ENCODE peak calls at places on chromosomes 1 and 21, in four cellular contexts. G is WTC11, L is SK-N-SH, U is H1. X is an unnamed sample.
A peak's percentile ranks its signal among the peaks of the same experiment; 100 is the strongest.

GRCh38 chr1:15174615-15174983 is 21.1 kb downstream of the TMEM51 start:
- DNase-seq in U (no peak), L (no peak), G (no peak), X (no peak)

GRCh38 chr1:188888387-188888786 is 1589.3 kb downstream of the BRINP3 start:
- DNase-seq in U (no peak), G (no peak), L (no peak), X (no peak)

GRCh38 chr1:30242178-30242577 is 481.2 kb downstream of the MATN1 start:
- DNase-seq in L (no peak), G (no peak), U (no peak), X (no peak)

GRCh38 chr1:237542525-237543418 is 347.9 kb downstream of the ZP4 start:
- DNase-seq in G (no peak), L (no peak), U (no peak), X (no peak)

GRCh38 chr21:43908167-43908566 is 43.1 kb downstream of the AGPAT3 start:
- DNase-seq in L (no peak), U (no peak), G (no peak), X (no peak)

GRCh38 chr1:16612332-16613172 is 812 bp downstream of the NBPF1 start:
- DNase-seq in G (peak; percentile 65), U (peak; percentile 95), L (peak; percentile 70), X (peak; percentile 88)

GRCh38 chr1:52072291-52072690 is 16.2 kb downstream of the BTF3L4 start:
- DNase-seq in L (no peak), G (no peak), U (no peak), X (no peak)

GRCh38 chr1:55848906-55849305 is 633.7 kb upstream of the USP24 start:
- DNase-seq in L (no peak), G (peak; percentile 48), U (no peak), X (no peak)

GRCh38 chr1:27542463-27543273 is 52.7 kb upstream of the WASF2 start:
- DNase-seq in L (no peak), U (no peak), G (no peak), X (peak; percentile 99)

GRCh38 chr1:17866451-17867029 is 111.4 kb downstream of the ACTL8 start:
- DNase-seq in U (no peak), G (no peak), L (no peak), X (no peak)

GRCh38 chr1:63486679-63487078 is 36.3 kb downstream of the ITGB3BP start:
- DNase-seq in G (no peak), U (no peak), L (peak; percentile 10), X (no peak)

GRCh38 chr1:155127105-155127671 is 488 bp upstream of the EFNA1 start:
- DNase-seq in L (peak; percentile 77), G (peak; percentile 39), U (peak; percentile 63), X (peak; percentile 41)

GRCh38 chr1:160646192-160646591 is 652 bp downstream of the SLAMF1 start:
- DNase-seq in G (no peak), U (no peak), L (no peak), X (no peak)

GRCh38 chr1:74771913-74772515 is 39.1 kb downstream of the TYW3 start:
- DNase-seq in L (peak; percentile 7), U (no peak), G (no peak), X (peak; percentile 26)

GRCh38 chr1:145720878-145721671 is 1.8 kb downstream of the CD160 start:
- DNase-seq in U (peak; percentile 95), G (peak; percentile 88), L (peak; percentile 88), X (peak; percentile 75)

GRCh38 chr1:217661407-217661806 is 30.3 kb downstream of the SPATA17 start:
- DNase-seq in L (no peak), G (no peak), U (no peak), X (no peak)

GRCh38 chr21:28632718-28633408 is 359.8 kb downstream of the LTN1 start:
- DNase-seq in G (no peak), U (no peak), L (no peak), X (no peak)

GRCh38 chr1:45033356-45033755 is 21.3 kb downstream of the UROD start:
- DNase-seq in G (no peak), U (no peak), L (no peak), X (no peak)

GRCh38 chr1:244761279-244761678 is 74.2 kb upstream of the COX20 start:
- DNase-seq in L (peak; percentile 70), G (peak; percentile 32), U (no peak), X (no peak)

GRCh38 chr1:202656951-202657646 is 53.2 kb downstream of the SYT2 start:
- DNase-seq in L (no peak), U (peak; percentile 86), G (peak; percentile 85), X (peak; percentile 80)

GRCh38 chr1:6260961-6261614 is at the start of gene GPR153:
- DNase-seq in L (peak; percentile 90), U (peak; percentile 73), G (no peak), X (peak; percentile 96)

GRCh38 chr1:70499695-70500094 is 88.6 kb downstream of the CTH start:
- DNase-seq in U (no peak), L (no peak), G (no peak), X (no peak)

GRCh38 chr1:227437495-227438008 is 119.3 kb upstream of the CDC42BPA start:
- DNase-seq in G (no peak), U (peak; percentile 49), L (peak; percentile 82), X (peak; percentile 49)

GRCh38 chr1:169186106-169186505 is 79.6 kb downstream of the ATP1B1 start:
- DNase-seq in U (no peak), L (no peak), G (no peak), X (no peak)

GRCh38 chr1:228161866-228162265 is 3.7 kb upstream of the IBA57 start:
- DNase-seq in U (no peak), G (no peak), L (no peak), X (no peak)

GRCh38 chr1:180805316-180805715 is 107.4 kb upstream of the KIAA1614 start:
- DNase-seq in U (no peak), L (no peak), G (no peak), X (no peak)

GRCh38 chr1:51115714-51116404 is 13.8 kb downstream of the C1orf185 start:
- DNase-seq in G (no peak), U (no peak), L (no peak), X (no peak)

GRCh38 chr1:184152944-184153343 is 101.4 kb downstream of the TSEN15 start:
- DNase-seq in G (no peak), L (no peak), U (no peak), X (no peak)

GRCh38 chr1:147243228-147243685 is 773 bp downstream of the CHD1L start:
- DNase-seq in L (peak; percentile 65), G (peak; percentile 47), U (no peak), X (no peak)

GRCh38 chr1:22224091-22224490 is 81.2 kb upstream of the WNT4 start:
- DNase-seq in G (no peak), L (no peak), U (no peak), X (no peak)

GRCh38 chr21:15004721-15005370 is 60.0 kb downstream of the NRIP1 start:
- DNase-seq in G (no peak), U (no peak), L (no peak), X (no peak)

GRCh38 chr1:54107131-54107530 is 45.7 kb downstream of the CDCP2 start:
- DNase-seq in G (no peak), L (no peak), U (peak; percentile 46), X (peak; percentile 56)

GRCh38 chr1:44817307-44817706 is 9.0 kb downstream of the BTBD19 start:
- DNase-seq in U (no peak), G (no peak), L (no peak), X (no peak)

GRCh38 chr1:219174672-219175564 is 1.2 kb downstream of the LYPLAL1 start:
- DNase-seq in G (no peak), L (no peak), U (no peak), X (peak; percentile 17)

GRCh38 chr1:106937104-106937503 is 119.4 kb upstream of the PRMT6 start:
- DNase-seq in G (no peak), L (no peak), U (no peak), X (no peak)

GRCh38 chr1:38533772-38534472 is 325.6 kb downstream of the RRAGC start:
- DNase-seq in G (no peak), L (no peak), U (no peak), X (peak; percentile 62)

GRCh38 chr1:66682106-66682505 is 70.2 kb upstream of the DYNLT5 start:
- DNase-seq in U (no peak), L (no peak), G (no peak), X (no peak)

GRCh38 chr21:38284221-38284620 is 27.4 kb downstream of the KCNJ15 start:
- DNase-seq in G (no peak), U (no peak), L (no peak), X (no peak)
- TF ChIP-seq TEAD4 in G (no peak), U (no peak), L (no peak), X (no peak)

GRCh38 chr21:38985423-38986378 is 180.0 kb downstream of the ETS2 start:
- DNase-seq in L (peak; percentile 84), G (no peak), U (no peak), X (peak; percentile 94)
- TF ChIP-seq TEAD4 in L (no peak), G (no peak), U (no peak), X (no peak)

GRCh38 chr1:208652300-208653160 is 408.3 kb upstream of the PLXNA2 start:
- DNase-seq in U (peak; percentile 53), L (peak; percentile 80), G (peak; percentile 52), X (peak; percentile 70)

GRCh38 chr1:208654241-208654640 is 410.1 kb upstream of the PLXNA2 start:
- DNase-seq in L (peak; percentile 24), G (peak; percentile 14), U (no peak), X (peak; percentile 10)
- TF ChIP-seq TEAD4 in L (no peak), G (no peak), U (no peak), X (no peak)

GRCh38 chr1:91020967-91021685 is 709 bp downstream of the ZNF644 start:
- DNase-seq in U (peak; percentile 87), G (peak; percentile 86), L (peak; percentile 84), X (peak; percentile 64)

GRCh38 chr1:91020486-91020885 is 1.3 kb downstream of the ZNF644 start:
- DNase-seq in L (no peak), G (no peak), U (no peak), X (no peak)

GRCh38 chr1:91022518-91022929 is 689 bp upstream of the ZNF644 start:
- DNase-seq in L (no peak), U (no peak), G (no peak), X (no peak)

GRCh38 chr1:91024501-91025119 is 2.8 kb upstream of the ZNF644 start:
- DNase-seq in L (no peak), U (no peak), G (no peak), X (no peak)

DNA sequence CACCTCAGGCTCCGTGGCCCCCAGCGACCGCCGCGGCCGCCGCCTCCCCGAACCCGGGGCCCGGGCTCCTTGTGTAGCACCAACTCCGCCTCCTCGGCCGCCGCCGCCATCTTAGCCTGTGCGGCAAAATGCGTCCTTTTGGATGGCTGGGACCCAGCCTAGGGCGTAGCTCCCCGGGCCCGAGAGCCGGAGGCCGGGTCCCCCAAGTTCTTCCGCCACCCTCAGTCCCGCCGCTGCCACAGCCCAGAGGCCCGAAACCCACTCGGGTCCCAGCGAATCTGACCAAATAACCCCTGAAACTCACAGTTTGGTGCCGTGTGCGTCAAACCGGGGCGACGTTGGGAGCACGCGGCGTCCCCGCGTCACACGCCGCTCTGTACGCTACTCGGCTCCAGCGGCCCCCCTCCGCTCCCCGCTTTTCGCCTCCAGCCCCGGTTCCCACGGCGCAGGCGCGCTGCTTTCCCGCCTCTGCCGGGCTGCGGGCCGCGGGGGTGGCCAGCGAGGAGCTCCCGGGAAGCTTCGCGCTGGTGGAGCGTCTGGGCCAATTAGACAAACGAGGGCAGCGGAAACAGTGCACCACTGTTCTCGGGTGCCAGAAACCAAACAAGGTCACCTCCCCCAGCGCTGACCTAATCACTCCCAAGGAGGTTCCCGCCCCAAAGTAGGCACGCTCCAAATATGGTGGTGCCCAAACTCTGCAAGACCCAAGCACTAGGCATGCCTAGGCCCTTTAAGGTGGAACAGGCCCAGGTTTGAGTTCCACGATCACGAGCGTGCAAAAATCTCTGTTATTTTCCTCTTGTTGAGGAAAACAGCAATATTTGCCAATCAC is at the start of gene ZNF644:
- DNase-seq in G (peak; percentile 85), L (peak; percentile 96), U (peak; percentile 87), X (peak; percentile 92)
- TF ChIP-seq TEAD4 in G (no peak), L (no peak), U (peak; percentile 31), X (no peak)

X was measured in K562.